ENCODE peak calls at places on chromosomes 2 and 18, in ten cellular contexts. E, M, N, P, S, X, O, I, D and C are unnamed samples.

GRCh38 chr2:174035981-174036742 is 71.0 kb upstream of the SP3 start:
- DNase-seq in I (no peak), D (no peak), O (no peak), S (no peak), N (peak; percentile 41), P (no peak), E (no peak), X (no peak), M (peak; percentile 66), C (no peak)

GRCh38 chr2:147327636-147328035 is 517.2 kb upstream of the ACVR2A start:
- DNase-seq in X (no peak), E (no peak), S (no peak), N (no peak), I (no peak), D (no peak), O (no peak), P (no peak), M (no peak), C (no peak)

GRCh38 chr18:54772081-54772480 is 56.2 kb upstream of the RAB27B start:
- DNase-seq in X (no peak), S (no peak), P (no peak), N (no peak), M (no peak), I (no peak), D (no peak), E (no peak), O (no peak), C (no peak)

GRCh38 chr2:79855264-79856006 is 342.6 kb downstream of the CTNNA2 start:
- DNase-seq in P (no peak), O (no peak), D (no peak), M (no peak), I (no peak), N (peak; percentile 6), X (no peak), E (no peak), S (no peak), C (no peak)

GRCh38 chr2:74834806-74835755 is 1.2 kb downstream of the HK2 start:
- DNase-seq in N (peak; percentile 31), S (peak; percentile 72), O (peak; percentile 82), I (peak; percentile 68), P (peak; percentile 27), X (peak; percentile 32), D (peak; percentile 42), M (no peak), E (peak; percentile 13), C (peak; percentile 64)

GRCh38 chr18:73691118-73691517 is 456.5 kb downstream of the FBXO15 start:
- DNase-seq in N (no peak), M (no peak), X (no peak), P (no peak), D (no peak), O (no peak), E (no peak), S (no peak), I (no peak), C (no peak)

GRCh38 chr2:151251012-151251411 is 10.7 kb downstream of the RBM43 start:
- DNase-seq in E (no peak), O (no peak), X (no peak), P (no peak), I (no peak), N (no peak), D (no peak), M (no peak), S (no peak), C (peak; percentile 35)

GRCh38 chr18:46152808-46153617 is 48.8 kb downstream of the HAUS1 start:
- DNase-seq in S (peak; percentile 89), P (no peak), I (peak; percentile 75), D (peak; percentile 57), O (no peak), M (no peak), E (no peak), N (no peak), X (no peak), C (peak; percentile 66)

GRCh38 chr2:288002-288742 is at the start of gene ALKAL2:
- DNase-seq in N (no peak), S (no peak), X (peak; percentile 68), D (peak; percentile 18), M (no peak), E (no peak), P (no peak), O (no peak), I (no peak), C (no peak)

GRCh38 chr2:151575338-151575737 is 158.9 kb downstream of the NEB start:
- DNase-seq in E (no peak), M (no peak), I (peak; percentile 8), N (no peak), P (no peak), D (no peak), S (no peak), X (no peak), O (no peak), C (no peak)

GRCh38 chr18:43932140-43932539 is 654.9 kb upstream of the SYT4 start:
- DNase-seq in D (no peak), X (no peak), N (no peak), S (no peak), M (no peak), O (no peak), I (no peak), E (no peak), P (no peak), C (no peak)

DNA sequence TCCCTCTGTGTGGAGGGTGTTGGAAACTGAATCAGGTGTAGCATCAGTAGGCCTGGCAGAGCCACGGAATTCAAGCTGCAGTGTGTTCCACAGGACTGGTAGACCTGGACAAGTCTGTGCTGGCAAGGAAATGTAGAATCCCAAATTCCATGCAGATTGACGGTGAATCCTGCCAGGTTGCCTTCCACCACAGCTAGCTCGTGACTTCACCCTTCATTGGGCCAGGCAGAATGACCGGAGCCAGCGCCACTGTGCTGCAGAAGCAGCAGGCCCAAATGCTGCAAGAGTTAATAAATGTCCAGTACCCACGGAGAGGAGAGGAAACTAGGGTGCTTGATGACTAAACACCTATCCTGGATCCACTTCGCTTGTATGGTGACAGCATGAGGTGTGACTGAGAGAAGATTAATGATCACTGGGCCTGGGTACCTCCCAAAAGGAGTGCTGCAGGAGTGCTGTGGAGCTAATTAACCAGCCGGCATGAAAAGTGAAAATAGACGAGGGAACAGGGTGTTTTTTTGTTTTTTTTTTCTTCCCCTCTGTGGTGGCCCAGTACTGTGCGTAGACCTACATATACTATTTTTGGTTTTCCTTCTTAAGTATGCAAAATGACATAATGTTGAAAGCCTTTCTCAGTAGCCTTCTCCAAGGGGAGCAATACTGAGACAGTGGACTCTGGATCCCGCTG is 122.2 kb downstream of the TANC1 start:
- DNase-seq in D (no peak), N (peak; percentile 13), X (peak; percentile 20), O (no peak), M (no peak), E (no peak), I (peak; percentile 50), S (peak; percentile 66), P (no peak), C (peak; percentile 88)
- H3K4me1 ChIP-seq in D (peaks cover 23% of the 10 kb centered on the region), N (peaks cover 35% of the 10 kb centered on the region), X (no peaks in the 10 kb centered on the region), O (peaks cover 12% of the 10 kb centered on the region), M (peaks cover 82% of the 10 kb centered on the region), E (peaks cover 95% of the 10 kb centered on the region), I (peaks cover 53% of the 10 kb centered on the region), S (peaks cover 51% of the 10 kb centered on the region), P (peaks cover 98% of the 10 kb centered on the region), C (peaks cover 47% of the 10 kb centered on the region)

DNA sequence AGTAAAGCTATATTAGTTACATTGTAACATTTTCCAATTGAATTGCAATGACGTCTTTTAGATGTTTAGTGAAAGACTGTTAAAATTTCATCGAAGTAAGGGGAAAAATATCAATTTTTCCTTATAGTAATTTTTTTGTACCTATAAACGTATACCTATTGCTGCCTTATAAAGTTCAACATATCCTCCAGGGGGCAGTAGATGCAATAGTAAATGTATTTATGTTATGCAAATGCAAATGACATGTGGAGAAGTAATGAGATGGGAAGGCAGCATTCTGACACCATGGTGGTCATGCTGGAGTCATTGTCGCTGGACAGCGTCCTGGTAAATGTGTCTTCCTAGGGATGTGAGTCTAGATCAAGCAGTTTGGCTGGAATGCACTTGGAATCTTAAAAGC is 38.7 kb downstream of the MSTN start:
- DNase-seq in N (peak; percentile 13), D (no peak), X (no peak), S (no peak), E (no peak), I (no peak), M (no peak), P (no peak), O (peak; percentile 57), C (peak; percentile 52)
- TF ChIP-seq CTCF in N (peak; percentile 55), D (peak; percentile 64), X (no peak), S (peak; percentile 68), E (peak; percentile 24), I (no peak), M (no peak), P (peak; percentile 56), O (peak; percentile 76), C (peak; percentile 67)

DNA sequence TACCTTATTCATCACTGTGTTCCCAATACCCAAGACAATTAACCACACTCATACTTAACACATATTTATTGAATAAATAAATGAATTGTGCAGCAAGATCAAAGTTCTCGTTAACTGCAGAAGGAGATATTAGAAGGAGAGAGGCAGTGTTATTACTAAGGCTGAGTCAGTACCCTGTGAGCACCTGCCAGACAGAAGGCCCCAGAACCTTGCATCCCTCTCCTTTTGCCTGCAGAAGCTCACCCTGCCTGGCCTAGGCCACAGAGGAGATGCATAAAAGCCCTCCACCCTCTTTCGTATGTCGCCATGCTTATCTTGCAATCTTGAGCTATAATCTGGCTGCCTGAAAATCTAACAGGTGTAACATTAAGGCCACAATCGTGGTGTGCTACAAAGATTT is 20.5 kb upstream of the RNF149 start:
- DNase-seq in P (no peak), I (no peak), S (no peak), X (no peak), E (no peak), D (no peak), M (no peak), N (no peak), O (no peak), C (peak; percentile 60)
- H3K27ac ChIP-seq in P (peak overlapping the region; percentile 60), I (no peak overlapping the region), S (peak overlapping the region; percentile 99), X (no peak overlapping the region), E (peak overlapping the region; percentile 48), D (no peak overlapping the region), M (no peak overlapping the region), N (no peak overlapping the region), O (no peak overlapping the region), C (peak overlapping the region; percentile 22)

GRCh38 chr2:119425620-119426395 is 5.8 kb upstream of the TMEM37 start:
- DNase-seq in N (no peak), D (no peak), P (no peak), E (no peak), X (no peak), O (no peak), S (no peak), I (no peak), M (no peak), C (no peak)

GRCh38 chr2:119424284-119425118 is 7.2 kb upstream of the TMEM37 start:
- DNase-seq in E (no peak), M (no peak), P (no peak), X (no peak), I (no peak), N (no peak), S (no peak), O (no peak), D (no peak), C (no peak)

GRCh38 chr2:119423811-119424210 is 7.8 kb upstream of the TMEM37 start:
- DNase-seq in O (no peak), D (no peak), S (no peak), I (no peak), E (no peak), M (no peak), P (no peak), X (no peak), N (no peak), C (no peak)

GRCh38 chr2:119426396-119426675 is 5.3 kb upstream of the TMEM37 start:
- DNase-seq in N (no peak), M (no peak), P (no peak), S (no peak), O (no peak), X (no peak), E (no peak), D (no peak), I (no peak), C (no peak)

GRCh38 chr2:119425119-119425405 is 6.6 kb upstream of the TMEM37 start:
- DNase-seq in P (no peak), O (no peak), S (no peak), X (no peak), D (no peak), I (no peak), N (no peak), M (no peak), E (no peak), C (no peak)
- H3K4me1 ChIP-seq in P (peaks cover 10% of the 10 kb centered on the region), O (no peaks in the 10 kb centered on the region), S (no peaks in the 10 kb centered on the region), X (peaks cover 18% of the 10 kb centered on the region), D (no peaks in the 10 kb centered on the region), I (peaks cover 29% of the 10 kb centered on the region), N (peaks cover 47% of the 10 kb centered on the region), M (no peaks in the 10 kb centered on the region), E (peaks cover 5% of the 10 kb centered on the region), C (peaks cover 9% of the 10 kb centered on the region)